ENCODE peak calls at places on chromosomes 2 and 18, in four cellular contexts. L is K562, C is GM12878, K is HepG2. N is an unnamed sample.

GRCh38 chr2:72150157-72150960 is 2.7 kb upstream of the CYP26B1 start:
- DNase-seq in L (peak), C (peak), K (peak), N (peak)

GRCh38 chr2:84458436-84459027 is 548 bp downstream of the SUCLG1 start:
- DNase-seq in L (peak), C (no peak), K (peak), N (no peak)

GRCh38 chr2:69013837-69014796 is 1.1 kb downstream of the ANTXR1 start:
- DNase-seq in C (no peak), L (no peak), K (no peak), N (no peak)

GRCh38 chr2:71583876-71584275 is 130.5 kb downstream of the DYSF start:
- DNase-seq in L (no peak), K (no peak), C (no peak), N (no peak)

GRCh38 chr2:18588049-18588448 is 1.3 kb downstream of the NT5C1B start:
- DNase-seq in C (no peak), L (no peak), K (no peak), N (no peak)

GRCh38 chr18:33326975-33327374 is 113.5 kb downstream of the CCDC178 start:
- DNase-seq in K (no peak), L (no peak), C (no peak), N (no peak)

GRCh38 chr2:19733951-19734425 is 167.8 kb downstream of the TTC32 start:
- DNase-seq in K (no peak), C (no peak), L (no peak), N (no peak)

GRCh38 chr18:39371996-39372395 is 1806.4 kb upstream of the CELF4 start:
- DNase-seq in K (no peak), L (no peak), C (no peak), N (no peak)

GRCh38 chr2:172438741-172439508 is 11.5 kb downstream of the ITGA6 start:
- DNase-seq in L (no peak), C (no peak), K (no peak), N (no peak)

GRCh38 chr2:55157474-55157884 is 74.6 kb downstream of the CLHC1 start:
- DNase-seq in K (no peak), C (no peak), L (peak), N (no peak)

GRCh38 chr18:79904357-79905147 is 46.9 kb downstream of the SLC66A2 start:
- DNase-seq in C (no peak), K (no peak), L (no peak), N (no peak)

GRCh38 chr2:234565201-234565600 is 68.3 kb upstream of the ARL4C start:
- DNase-seq in L (no peak), C (no peak), K (no peak), N (no peak)

GRCh38 chr2:44918095-44918775 is 23.3 kb upstream of the SIX3 start:
- DNase-seq in C (peak), L (no peak), K (no peak), N (no peak)
- TF ChIP-seq CBFB in C (no peak), L (no peak), K (no peak), N (no peak)

GRCh38 chr2:76193098-76193497 is 482.4 kb upstream of the GCFC2 start:
- DNase-seq in K (peak), C (no peak), L (no peak), N (no peak)

GRCh38 chr2:76197428-76197827 is 486.7 kb upstream of the GCFC2 start:
- DNase-seq in C (no peak), K (no peak), L (no peak), N (no peak)

GRCh38 chr2:76194376-76194775 is 483.7 kb upstream of the GCFC2 start:
- DNase-seq in C (no peak), L (no peak), K (no peak), N (no peak)

GRCh38 chr2:76202866-76203265 is 492.2 kb upstream of the GCFC2 start:
- DNase-seq in K (peak), L (no peak), C (no peak), N (no peak)

DNA sequence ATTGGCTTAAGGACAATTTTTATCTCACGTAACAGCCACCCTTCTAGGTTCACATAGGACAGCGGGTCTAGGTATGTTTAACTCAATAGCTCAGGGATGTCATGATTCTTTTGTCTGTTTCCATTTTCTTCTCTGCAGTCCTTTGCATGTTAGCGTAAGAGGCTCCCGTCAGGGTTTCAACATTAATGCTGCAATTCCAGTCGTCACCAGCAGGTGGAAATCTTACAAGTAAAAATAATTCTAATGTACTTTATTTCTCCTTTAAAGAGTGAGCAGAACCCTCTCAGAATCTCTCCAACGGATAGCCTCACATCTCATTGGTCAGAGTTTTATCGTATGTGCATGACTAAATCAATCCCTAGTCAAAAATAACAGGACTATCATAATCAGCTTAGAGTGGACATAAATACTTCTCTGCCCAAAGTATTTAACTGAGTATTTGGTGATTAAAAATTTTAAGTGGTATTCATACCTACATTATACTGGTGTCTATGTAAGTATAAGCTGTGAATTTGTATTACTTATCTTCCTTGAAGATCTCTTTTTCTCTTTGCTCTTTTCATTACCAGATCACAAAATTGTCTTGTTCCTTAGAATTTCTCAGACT is 487.2 kb upstream of the GCFC2 start:
- DNase-seq in C (peak), L (peak), K (peak), N (peak)
- TF ChIP-seq CBFB in C (no peak), L (no peak), K (no peak), N (no peak)

GRCh38 chr18:23627325-23627724 is 35.4 kb downstream of the ANKRD29 start:
- DNase-seq in L (no peak), K (peak), C (no peak), N (no peak)
- TF ChIP-seq CBFB in L (no peak), K (no peak), C (no peak), N (no peak)

GRCh38 chr2:114534051-114534727 is 91.7 kb downstream of the DPP10 start:
- DNase-seq in L (no peak), K (no peak), C (no peak), N (no peak)
- TF ChIP-seq CBFB in L (no peak), K (no peak), C (no peak), N (no peak)

DNA sequence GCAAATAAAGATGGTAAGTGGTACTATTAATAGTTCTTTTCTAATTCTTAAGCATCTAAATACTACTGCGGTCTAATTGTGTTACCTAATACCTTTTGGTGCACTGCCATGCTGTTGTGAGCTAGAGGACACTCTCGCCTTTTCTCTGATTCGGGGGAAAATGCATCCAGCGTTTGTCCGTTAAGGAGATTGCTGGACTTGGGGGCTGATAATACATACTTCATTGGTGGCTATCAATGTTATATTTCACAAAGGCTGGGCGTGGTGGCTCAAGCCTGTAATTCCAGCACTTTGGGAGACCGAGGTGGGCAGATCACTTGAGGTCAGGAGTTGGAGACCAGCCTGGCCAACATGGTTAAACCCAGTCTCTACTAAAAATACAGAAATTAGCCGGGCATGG is 141.7 kb upstream of the TWIST2 start:
- DNase-seq in C (no peak), K (no peak), L (no peak), N (no peak)
- TF ChIP-seq CBFB in C (no peak), K (no peak), L (no peak), N (no peak)

GRCh38 chr2:173596226-173596625 is 241.6 kb downstream of the CDCA7 start:
- DNase-seq in L (no peak), K (no peak), C (no peak), N (no peak)
- TF ChIP-seq CBFB in L (no peak), K (no peak), C (no peak), N (no peak)

DNA sequence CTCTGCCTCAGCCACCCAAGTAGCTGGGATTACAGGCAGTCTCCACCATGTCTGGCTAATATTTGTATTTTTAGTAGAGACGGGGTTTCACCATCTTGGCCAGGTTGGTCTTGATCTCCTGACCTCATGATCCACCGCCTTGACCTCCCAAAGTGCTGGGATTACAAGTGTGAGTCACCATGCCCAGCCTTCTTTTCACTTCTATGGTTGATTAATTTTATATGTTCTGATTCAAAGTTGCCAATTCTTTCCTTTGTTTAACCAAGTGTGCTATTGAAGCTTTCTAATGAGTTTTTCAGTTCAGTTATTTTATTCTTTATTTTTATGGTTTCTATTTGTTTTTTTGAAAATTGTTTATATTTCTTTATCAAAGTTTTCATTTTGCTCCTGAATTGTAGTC is 133.1 kb upstream of the KCNJ3 start:
- DNase-seq in C (no peak), L (no peak), K (no peak), N (no peak)
- TF ChIP-seq CBFB in C (no peak), L (no peak), K (no peak), N (no peak)

DNA sequence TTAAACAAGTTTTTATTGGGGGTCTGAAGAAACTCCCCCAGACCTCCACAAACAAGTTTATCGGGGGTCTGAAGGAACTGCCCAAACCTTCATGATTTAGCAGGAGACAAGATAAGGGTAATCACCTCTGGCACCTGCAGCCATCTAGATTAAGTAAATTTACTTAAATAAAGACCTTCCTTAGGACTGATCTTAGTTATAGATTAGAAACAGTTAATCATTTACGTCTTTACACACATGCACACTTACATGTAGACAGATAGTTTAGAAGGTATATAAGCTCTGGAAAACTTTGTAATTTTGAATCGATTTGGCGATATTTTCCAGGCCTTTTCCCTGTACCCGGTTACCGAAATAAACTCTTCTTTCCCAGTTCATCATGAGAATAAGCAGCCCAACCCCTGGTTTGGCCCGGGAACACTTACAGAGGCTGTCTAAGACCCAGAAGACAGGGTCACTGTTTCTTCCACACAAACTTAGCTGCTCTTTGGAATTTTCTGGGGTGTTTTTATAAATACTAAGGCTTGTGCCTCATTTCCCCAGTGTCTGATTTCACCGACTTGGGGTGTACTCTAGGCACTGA is 585 bp upstream of the SKA1 start:
- DNase-seq in K (no peak), C (no peak), L (no peak), N (no peak)
- TF ChIP-seq CBFB in K (no peak), C (no peak), L (no peak), N (no peak)

N was measured in WTC11.